ENCODE peak calls at places on chromosomes 13 and 19, in six cellular contexts. B, Z, H, O, R and W are unnamed samples.

GRCh38 chr19:39936020-39936419 is 1.6 kb upstream of the FCGBP start:
- DNase-seq in R (no peak), H (no peak), Z (no peak), B (no peak), O (no peak), W (no peak)

GRCh38 chr19:4523306-4524110 is 5.2 kb upstream of the PLIN4 start:
- DNase-seq in H (no peak), R (peak; percentile 75), Z (peak; percentile 76), B (no peak), O (no peak), W (peak; percentile 37)

GRCh38 chr19:19399733-19400438 is 5.6 kb upstream of the GATAD2A start:
- DNase-seq in H (no peak), O (no peak), Z (no peak), R (no peak), B (peak; percentile 15), W (no peak)

GRCh38 chr19:10719466-10719961 is 1.6 kb downstream of the DNM2 start:
- DNase-seq in Z (no peak), R (no peak), B (no peak), O (no peak), H (no peak), W (no peak)

GRCh38 chr13:113091891-113092775 is 13.5 kb upstream of the F7 start:
- DNase-seq in O (no peak), H (no peak), B (no peak), R (no peak), Z (no peak), W (no peak)

GRCh38 chr19:18349524-18350128 is 9.2 kb downstream of the PGPEP1 start:
- DNase-seq in Z (peak; percentile 57), B (peak; percentile 37), R (peak; percentile 78), H (peak; percentile 34), O (no peak), W (peak; percentile 46)

GRCh38 chr13:98276486-98276885 is 99.4 kb upstream of the RNF113B start:
- DNase-seq in Z (no peak), O (no peak), R (no peak), H (no peak), B (no peak), W (no peak)

GRCh38 chr13:73941752-73942151 is 192.5 kb downstream of the KLF12 start:
- DNase-seq in B (no peak), H (no peak), O (no peak), Z (no peak), R (no peak), W (no peak)

GRCh38 chr13:49386664-49387063 is 57.2 kb downstream of the CAB39L start:
- DNase-seq in Z (no peak), B (no peak), R (no peak), H (no peak), O (no peak), W (no peak)

GRCh38 chr13:58452123-58452623 is 820.6 kb downstream of the PCDH17 start:
- DNase-seq in R (no peak), Z (no peak), O (no peak), B (no peak), H (no peak), W (no peak)

GRCh38 chr19:33398361-33399060 is 25.0 kb downstream of the CEBPG start:
- DNase-seq in Z (no peak), H (no peak), R (no peak), O (no peak), B (no peak), W (no peak)

GRCh38 chr19:51469162-51469561 is 9.2 kb upstream of the CEACAM18 start:
- DNase-seq in O (no peak), B (no peak), H (no peak), R (no peak), Z (no peak), W (no peak)

GRCh38 chr13:113929628-113930615 is 44.0 kb downstream of the C13orf46 start:
- DNase-seq in H (no peak), B (no peak), O (no peak), R (no peak), Z (no peak), W (no peak)

GRCh38 chr13:40539954-40540706 is 126.3 kb downstream of the FOXO1 start:
- DNase-seq in Z (no peak), O (peak; percentile 24), R (peak; percentile 72), B (peak; percentile 87), H (peak; percentile 60), W (peak; percentile 81)

GRCh38 chr13:45073809-45074208 is 46.5 kb upstream of the GTF2F2 start:
- DNase-seq in Z (no peak), B (peak; percentile 30), H (no peak), R (no peak), O (no peak), W (no peak)